ENCODE peak calls at places on chromosome 16, in nine cellular contexts. One of them, this sample, is unnamed.

GRCh38 chr16:58299757-58300349 is 5.0 kb upstream of the PRSS54 start:
- DNase-seq in uterus: no peak
- DNase-seq in HEK293T: peak; percentile 40
- DNase-seq in mucosa of descending colon: no peak
- DNase-seq in T-helper 1 cell: no peak
- DNase-seq in hippocampal formation: no peak
- DNase-seq in Caco-2: peak; percentile 32
- DNase-seq in stimulated activated CD4-positive, alpha-beta T cell treated with anti-CD3 and anti-CD28 coated beads, Interleukin-4, amount 100 ng/mL, for 48 hours: peak; percentile 22
- DNase-seq in left cardiac atrium: no peak
- DNase-seq in this sample: no peak

GRCh38 chr16:4404967-4405696 is 11.3 kb downstream of the CORO7 start:
- DNase-seq in uterus: no peak
- DNase-seq in HEK293T: no peak
- DNase-seq in mucosa of descending colon: peak; percentile 16
- DNase-seq in T-helper 1 cell: no peak
- DNase-seq in hippocampal formation: no peak
- DNase-seq in Caco-2: no peak
- DNase-seq in stimulated activated CD4-positive, alpha-beta T cell treated with anti-CD3 and anti-CD28 coated beads, Interleukin-4, amount 100 ng/mL, for 48 hours: no peak
- DNase-seq in left cardiac atrium: no peak
- DNase-seq in this sample: no peak

GRCh38 chr16:74740795-74741304 is 33.8 kb downstream of the FA2H start:
- DNase-seq in uterus: no peak
- DNase-seq in HEK293T: no peak
- DNase-seq in mucosa of descending colon: peak; percentile 92
- DNase-seq in T-helper 1 cell: no peak
- DNase-seq in hippocampal formation: peak; percentile 76
- DNase-seq in Caco-2: no peak
- DNase-seq in stimulated activated CD4-positive, alpha-beta T cell treated with anti-CD3 and anti-CD28 coated beads, Interleukin-4, amount 100 ng/mL, for 48 hours: no peak
- DNase-seq in left cardiac atrium: no peak
- DNase-seq in this sample: no peak

GRCh38 chr16:13630292-13630850 is 289.6 kb upstream of the ERCC4 start:
- DNase-seq in uterus: no peak
- DNase-seq in HEK293T: no peak
- DNase-seq in mucosa of descending colon: no peak
- DNase-seq in T-helper 1 cell: no peak
- DNase-seq in hippocampal formation: no peak
- DNase-seq in Caco-2: no peak
- DNase-seq in stimulated activated CD4-positive, alpha-beta T cell treated with anti-CD3 and anti-CD28 coated beads, Interleukin-4, amount 100 ng/mL, for 48 hours: no peak
- DNase-seq in left cardiac atrium: no peak
- DNase-seq in this sample: no peak

GRCh38 chr16:21599994-21600773 is 807 bp downstream of the METTL9 start:
- DNase-seq in uterus: no peak
- DNase-seq in HEK293T: peak; percentile 54
- DNase-seq in mucosa of descending colon: no peak
- DNase-seq in T-helper 1 cell: peak; percentile 3
- DNase-seq in hippocampal formation: no peak
- DNase-seq in Caco-2: peak; percentile 11
- DNase-seq in stimulated activated CD4-positive, alpha-beta T cell treated with anti-CD3 and anti-CD28 coated beads, Interleukin-4, amount 100 ng/mL, for 48 hours: no peak
- DNase-seq in left cardiac atrium: no peak
- DNase-seq in this sample: peak; percentile 4

GRCh38 chr16:30837904-30838303 is 50.9 kb upstream of the ZNF629 start:
- DNase-seq in uterus: no peak
- DNase-seq in HEK293T: no peak
- DNase-seq in mucosa of descending colon: no peak
- DNase-seq in T-helper 1 cell: no peak
- DNase-seq in hippocampal formation: no peak
- DNase-seq in Caco-2: no peak
- DNase-seq in stimulated activated CD4-positive, alpha-beta T cell treated with anti-CD3 and anti-CD28 coated beads, Interleukin-4, amount 100 ng/mL, for 48 hours: no peak
- DNase-seq in left cardiac atrium: no peak
- DNase-seq in this sample: no peak

GRCh38 chr16:67504190-67505021 is 21.1 kb upstream of the AGRP start:
- DNase-seq in uterus: no peak
- DNase-seq in HEK293T: no peak
- DNase-seq in mucosa of descending colon: peak; percentile 56
- DNase-seq in T-helper 1 cell: no peak
- DNase-seq in hippocampal formation: no peak
- DNase-seq in Caco-2: no peak
- DNase-seq in stimulated activated CD4-positive, alpha-beta T cell treated with anti-CD3 and anti-CD28 coated beads, Interleukin-4, amount 100 ng/mL, for 48 hours: no peak
- DNase-seq in left cardiac atrium: peak; percentile 64
- DNase-seq in this sample: no peak

GRCh38 chr16:88452485-88453216 is 429 bp upstream of the ZFPM1 start:
- DNase-seq in uterus: peak; percentile 98
- DNase-seq in HEK293T: peak; percentile 98
- DNase-seq in mucosa of descending colon: peak; percentile 100
- DNase-seq in T-helper 1 cell: peak; percentile 97
- DNase-seq in hippocampal formation: peak; percentile 93
- DNase-seq in Caco-2: peak; percentile 100
- DNase-seq in stimulated activated CD4-positive, alpha-beta T cell treated with anti-CD3 and anti-CD28 coated beads, Interleukin-4, amount 100 ng/mL, for 48 hours: peak; percentile 99
- DNase-seq in left cardiac atrium: peak; percentile 98
- DNase-seq in this sample: peak; percentile 94

GRCh38 chr16:57797526-57798266 is 4.6 kb downstream of the KIFC3 start:
- DNase-seq in uterus: no peak
- DNase-seq in HEK293T: no peak
- DNase-seq in mucosa of descending colon: peak; percentile 53
- DNase-seq in T-helper 1 cell: no peak
- DNase-seq in hippocampal formation: no peak
- DNase-seq in Caco-2: peak; percentile 96
- DNase-seq in stimulated activated CD4-positive, alpha-beta T cell treated with anti-CD3 and anti-CD28 coated beads, Interleukin-4, amount 100 ng/mL, for 48 hours: no peak
- DNase-seq in left cardiac atrium: no peak
- DNase-seq in this sample: no peak

GRCh38 chr16:85989863-85990643 is 91.1 kb downstream of the IRF8 start:
- DNase-seq in uterus: no peak
- DNase-seq in HEK293T: no peak
- DNase-seq in mucosa of descending colon: no peak
- DNase-seq in T-helper 1 cell: no peak
- DNase-seq in hippocampal formation: no peak
- DNase-seq in Caco-2: no peak
- DNase-seq in stimulated activated CD4-positive, alpha-beta T cell treated with anti-CD3 and anti-CD28 coated beads, Interleukin-4, amount 100 ng/mL, for 48 hours: no peak
- DNase-seq in left cardiac atrium: no peak
- DNase-seq in this sample: no peak

This sample was measured in T-helper 22 cell.